ENCODE peak calls at places on chromosome 10, in five cellular contexts. I is effector memory CD8-positive, alpha-beta T cell; L is HFFc6; W is activated naive CD8-positive, alpha-beta T cell treated with anti-CD3 and anti-CD28 coated beads for 36 hours; E is A549. G is an unnamed sample.

GRCh38 chr10:113666682-113667252 is 2.9 kb upstream of the NRAP start:
- DNase-seq in I (no peak), L (peak; percentile 22), W (peak; percentile 49), E (no peak), G (no peak)

GRCh38 chr10:1451362-1451888 is 285.9 kb downstream of the ADARB2 start:
- DNase-seq in I (no peak), L (no peak), W (no peak), E (no peak), G (no peak)

GRCh38 chr10:25852364-25852941 is 81.6 kb upstream of the MYO3A start:
- DNase-seq in I (no peak), L (no peak), W (no peak), E (no peak), G (no peak)

GRCh38 chr10:44982496-44982895 is 3.9 kb upstream of the DEPP1 start:
- DNase-seq in I (no peak), L (no peak), W (no peak), E (no peak), G (no peak)

GRCh38 chr10:101839002-101839401 is 4.6 kb downstream of the KCNIP2 start:
- DNase-seq in I (no peak), L (no peak), W (no peak), E (no peak), G (no peak)

GRCh38 chr10:122514045-122514840 is 46.3 kb upstream of the DMBT1 start:
- DNase-seq in I (no peak), L (no peak), W (no peak), E (no peak), G (no peak)

GRCh38 chr10:33041783-33042437 is 83.9 kb upstream of the ITGB1 start:
- DNase-seq in I (no peak), L (no peak), W (no peak), E (no peak), G (no peak)

GRCh38 chr10:20596911-20597310 is 300.2 kb downstream of the NEBL start:
- DNase-seq in I (no peak), L (no peak), W (no peak), E (no peak), G (no peak)

GRCh38 chr10:311901-312665 is 176.8 kb downstream of the ZMYND11 start:
- DNase-seq in I (no peak), L (no peak), W (no peak), E (no peak), G (no peak)

GRCh38 chr10:58457761-58458616 is 54.7 kb upstream of the BICC1 start:
- DNase-seq in I (no peak), L (peak; percentile 85), W (no peak), E (no peak), G (no peak)

GRCh38 chr10:38070501-38070900 is 23.6 kb upstream of the ZNF37A start:
- DNase-seq in I (no peak), L (no peak), W (no peak), E (no peak), G (no peak)

GRCh38 chr10:94214497-94214896 is 148.2 kb downstream of the NOC3L start:
- DNase-seq in I (no peak), L (no peak), W (no peak), E (no peak), G (no peak)

GRCh38 chr10:131155903-131156285 is 155.6 kb downstream of the TCERG1L start:
- DNase-seq in I (no peak), L (no peak), W (no peak), E (no peak), G (no peak)

GRCh38 chr10:58700576-58700975 is 187.9 kb downstream of the BICC1 start:
- DNase-seq in I (no peak), L (no peak), W (no peak), E (no peak), G (no peak)

G was measured in tibial artery.